ENCODE peak calls at places on chromosome 18, in six cellular contexts. E, F, Y, W, K and H are unnamed samples.

GRCh38 chr18:50949185-50949584 is 18.7 kb upstream of the ELAC1 start:
- DNase-seq in E (no peak), F (no peak), K (no peak), Y (no peak), W (no peak), H (no peak)

GRCh38 chr18:25557006-25557405 is 205.0 kb upstream of the ZNF521 start:
- DNase-seq in Y (no peak), F (no peak), K (no peak), W (no peak), E (no peak), H (no peak)

GRCh38 chr18:37298816-37299215 is 266.8 kb downstream of the CELF4 start:
- DNase-seq in K (no peak), Y (no peak), W (no peak), F (no peak), E (no peak), H (no peak)

GRCh38 chr18:63150942-63151421 is 168.6 kb downstream of the BCL2 start:
- DNase-seq in Y (no peak), W (no peak), F (no peak), K (no peak), E (no peak), H (no peak)

GRCh38 chr18:25737710-25738251 is 352.6 kb downstream of the SS18 start:
- DNase-seq in Y (peak; percentile 97), E (no peak), F (no peak), K (no peak), W (peak; percentile 98), H (peak; percentile 93)

GRCh38 chr18:3716116-3716660 is 266.2 kb downstream of the TGIF1 start:
- DNase-seq in W (no peak), F (no peak), K (no peak), Y (no peak), E (no peak), H (no peak)

GRCh38 chr18:38025433-38026038 is 459.9 kb upstream of the CELF4 start:
- DNase-seq in E (no peak), F (no peak), W (peak; percentile 10), Y (no peak), K (no peak), H (peak; percentile 35)

GRCh38 chr18:8458546-8459215 is 150.6 kb upstream of the RAB12 start:
- DNase-seq in W (no peak), F (no peak), Y (no peak), E (no peak), K (no peak), H (no peak)

GRCh38 chr18:23953984-23954383 is 60.6 kb upstream of the TTC39C start:
- DNase-seq in E (no peak), Y (no peak), F (no peak), W (no peak), K (no peak), H (no peak)

GRCh38 chr18:79874553-79875530 is 76.6 kb downstream of the SLC66A2 start:
- DNase-seq in K (no peak), F (peak; percentile 32), E (peak; percentile 50), Y (no peak), W (no peak), H (no peak)

GRCh38 chr18:27175914-27176313 is 9.2 kb downstream of the CHST9 start:
- DNase-seq in E (no peak), Y (no peak), F (no peak), W (no peak), K (no peak), H (no peak)

GRCh38 chr18:79576686-79577351 is 102.8 kb upstream of the CTDP1 start:
- DNase-seq in K (peak; percentile 72), W (peak; percentile 67), E (no peak), F (peak; percentile 65), Y (peak; percentile 46), H (peak; percentile 59)

GRCh38 chr18:24560511-24560981 is 100.1 kb downstream of the HRH4 start:
- DNase-seq in W (peak; percentile 27), F (no peak), Y (no peak), K (no peak), E (no peak), H (no peak)

GRCh38 chr18:47549141-47549540 is 297.7 kb upstream of the SKOR2 start:
- DNase-seq in K (peak; percentile 9), Y (no peak), W (no peak), F (no peak), E (no peak), H (no peak)

GRCh38 chr18:995641-996040 is 91.0 kb downstream of the ADCYAP1 start:
- DNase-seq in K (no peak), W (peak; percentile 91), F (no peak), E (no peak), Y (peak; percentile 7), H (no peak)

GRCh38 chr18:49846718-49847470 is 33.6 kb upstream of the ACAA2 start:
- DNase-seq in W (no peak), E (peak; percentile 21), F (no peak), K (no peak), Y (no peak), H (no peak)

GRCh38 chr18:59141294-59142068 is 1.8 kb downstream of the SEC11C start:
- DNase-seq in Y (no peak), W (no peak), E (no peak), F (no peak), K (no peak), H (no peak)

GRCh38 chr18:42611134-42611533 is 504.4 kb downstream of the RIT2 start:
- DNase-seq in K (no peak), E (no peak), F (no peak), W (no peak), Y (no peak), H (no peak)

GRCh38 chr18:79380816-79381806 is 14.6 kb upstream of the NFATC1 start:
- DNase-seq in K (peak; percentile 70), W (no peak), E (peak; percentile 79), F (peak; percentile 84), Y (peak; percentile 29), H (peak; percentile 49)

GRCh38 chr18:59042477-59042842 is 97.2 kb upstream of the SEC11C start:
- DNase-seq in Y (no peak), F (no peak), E (no peak), K (no peak), W (no peak), H (no peak)

GRCh38 chr18:48575301-48575657 is 36.4 kb downstream of the CTIF start:
- DNase-seq in K (no peak), F (no peak), Y (no peak), W (no peak), E (no peak), H (no peak)

GRCh38 chr18:49617329-49617695 is 55.5 kb downstream of the LIPG start:
- DNase-seq in F (no peak), K (no peak), Y (no peak), E (peak; percentile 43), W (no peak), H (no peak)

GRCh38 chr18:12426924-12427323 is 19.2 kb downstream of the PRELID3A start:
- DNase-seq in E (no peak), K (no peak), W (no peak), F (no peak), Y (no peak), H (no peak)

GRCh38 chr18:61348230-61348629 is 15.0 kb downstream of the CDH20 start:
- DNase-seq in E (no peak), K (no peak), F (no peak), Y (no peak), W (no peak), H (no peak)

GRCh38 chr18:58263055-58263732 is 219.2 kb downstream of the NEDD4L start:
- DNase-seq in E (no peak), Y (peak; percentile 24), K (no peak), F (no peak), W (peak; percentile 51), H (no peak)

GRCh38 chr18:73895701-73896100 is 251.9 kb downstream of the FBXO15 start:
- DNase-seq in K (no peak), Y (no peak), W (no peak), E (no peak), F (no peak), H (no peak)

GRCh38 chr18:22223263-22223960 is 54.0 kb downstream of the GATA6 start:
- DNase-seq in W (peak; percentile 94), E (peak; percentile 96), K (peak; percentile 59), Y (peak; percentile 95), F (peak; percentile 78), H (peak; percentile 22)

GRCh38 chr18:44695503-44695902 is 14.8 kb downstream of the SETBP1 start:
- DNase-seq in K (no peak), F (no peak), W (no peak), E (no peak), Y (no peak), H (no peak)

GRCh38 chr18:44699571-44700261 is 19.0 kb downstream of the SETBP1 start:
- DNase-seq in Y (no peak), E (no peak), F (no peak), K (no peak), W (no peak), H (no peak)

GRCh38 chr18:44696892-44697291 is 16.2 kb downstream of the SETBP1 start:
- DNase-seq in E (no peak), K (peak; percentile 20), W (peak; percentile 47), Y (no peak), F (peak; percentile 67), H (no peak)

GRCh38 chr18:44698518-44698917 is 17.8 kb downstream of the SETBP1 start:
- DNase-seq in K (no peak), E (no peak), Y (no peak), F (no peak), W (no peak), H (no peak)

GRCh38 chr18:44697315-44697714 is 16.6 kb downstream of the SETBP1 start:
- DNase-seq in W (no peak), K (no peak), Y (no peak), E (no peak), F (no peak), H (no peak)
- H3K4me1 ChIP-seq in W (peaks cover 15% of the 10 kb centered on the region), K (peaks cover 24% of the 10 kb centered on the region), Y (no peaks in the 10 kb centered on the region), E (peaks cover 23% of the 10 kb centered on the region), F (peaks cover 54% of the 10 kb centered on the region), H (no peaks in the 10 kb centered on the region)

GRCh38 chr18:66966171-66966570 is 362.3 kb upstream of the CDH19 start:
- DNase-seq in W (no peak), E (no peak), F (no peak), Y (no peak), K (no peak), H (no peak)
- H3K9me3 ChIP-seq in W (no peaks in the 10 kb centered on the region), E (no peaks in the 10 kb centered on the region), F (no peaks in the 10 kb centered on the region), Y (peaks cover 1% of the 10 kb centered on the region), K (no peaks in the 10 kb centered on the region), H (no peaks in the 10 kb centered on the region)

GRCh38 chr18:5630766-5631413 is 87.1 kb upstream of the EPB41L3 start:
- DNase-seq in Y (no peak), W (peak; percentile 53), F (no peak), E (no peak), K (peak; percentile 59), H (no peak)
- H3K4me3 ChIP-seq in Y (peak overlapping the region; percentile 29), W (no peak overlapping the region), F (peak overlapping the region; percentile 76), E (no peak overlapping the region), K (no peak overlapping the region), H (no peak overlapping the region)

GRCh38 chr18:55856679-55857078 is 268.7 kb upstream of the TCF4 start:
- DNase-seq in F (no peak), K (no peak), Y (no peak), E (no peak), W (no peak), H (no peak)
- H3K4me1 ChIP-seq in F (no peaks in the 10 kb centered on the region), K (no peaks in the 10 kb centered on the region), Y (no peaks in the 10 kb centered on the region), E (no peaks in the 10 kb centered on the region), W (peaks cover 28% of the 10 kb centered on the region), H (peaks cover 16% of the 10 kb centered on the region)

GRCh38 chr18:70149156-70149555 is 56.3 kb downstream of the RTTN start:
- DNase-seq in E (no peak), W (no peak), K (no peak), Y (no peak), F (no peak), H (no peak)
- H3K9me3 ChIP-seq in E (no peaks in the 10 kb centered on the region), W (no peaks in the 10 kb centered on the region), K (no peaks in the 10 kb centered on the region), Y (no peaks in the 10 kb centered on the region), F (no peaks in the 10 kb centered on the region), H (no peaks in the 10 kb centered on the region)